ENCODE peak calls at places on chromosomes 3 and 15, in nine cellular contexts. T, D, X, K, P, B, M, O and J are unnamed samples.

GRCh38 chr3:46553154-46553553 is 12.9 kb downstream of the LRRC2 start:
- DNase-seq in T (no peak), D (no peak), X (no peak), K (no peak), P (no peak), B (peak), M (no peak), O (no peak), J (no peak)

GRCh38 chr15:93485922-93486327 is 396.9 kb upstream of the RGMA start:
- DNase-seq in T (no peak), D (no peak), X (peak), K (no peak), P (no peak), B (no peak), M (no peak), O (no peak), J (no peak)

GRCh38 chr15:47792231-47792630 is 74.9 kb downstream of the SEMA6D start:
- DNase-seq in T (no peak), D (no peak), X (no peak), K (no peak), P (no peak), B (no peak), M (no peak), O (no peak), J (no peak)

GRCh38 chr3:121488628-121489027 is 57.2 kb downstream of the POLQ start:
- DNase-seq in T (no peak), D (peak), X (no peak), K (no peak), P (no peak), B (no peak), M (no peak), O (peak), J (no peak)

GRCh38 chr3:62995142-62995541 is 119.9 kb upstream of the CADPS start:
- DNase-seq in T (no peak), D (no peak), X (no peak), K (no peak), P (no peak), B (no peak), M (no peak), O (no peak), J (no peak)

GRCh38 chr3:33115024-33115768 is 1.4 kb downstream of the CRTAP start:
- DNase-seq in T (no peak), D (peak), X (no peak), K (no peak), P (no peak), B (peak), M (no peak), O (peak), J (no peak)

GRCh38 chr3:186823391-186823790 is 17.1 kb upstream of the RFC4 start:
- DNase-seq in T (no peak), D (no peak), X (no peak), K (no peak), P (no peak), B (no peak), M (no peak), O (no peak), J (no peak)

GRCh38 chr3:103085465-103085864 is 650.6 kb downstream of the ZPLD1 start:
- DNase-seq in T (no peak), D (peak), X (no peak), K (no peak), P (no peak), B (no peak), M (no peak), O (peak), J (peak)

GRCh38 chr3:125433611-125434041 is 58.5 kb upstream of the ZNF148 start:
- DNase-seq in T (no peak), D (peak), X (no peak), K (no peak), P (no peak), B (no peak), M (no peak), O (no peak), J (no peak)

GRCh38 chr15:71334874-71335273 is 219.6 kb downstream of the THSD4 start:
- DNase-seq in T (no peak), D (no peak), X (no peak), K (no peak), P (no peak), B (no peak), M (no peak), O (no peak), J (no peak)

GRCh38 chr15:75347222-75348033 is 589 bp downstream of the NEIL1 start:
- DNase-seq in T (peak), D (peak), X (no peak), K (peak), P (peak), B (no peak), M (peak), O (peak), J (peak)

GRCh38 chr3:142275856-142276255 is 50.5 kb upstream of the GK5 start:
- DNase-seq in T (no peak), D (peak), X (no peak), K (no peak), P (no peak), B (peak), M (no peak), O (no peak), J (no peak)

GRCh38 chr3:105662326-105662725 is 206.5 kb downstream of the CBLB start:
- DNase-seq in T (no peak), D (no peak), X (no peak), K (no peak), P (no peak), B (no peak), M (no peak), O (no peak), J (no peak)

GRCh38 chr3:113223831-113224240 is 12.5 kb downstream of the BOC start:
- DNase-seq in T (peak), D (no peak), X (no peak), K (no peak), P (peak), B (no peak), M (no peak), O (no peak), J (no peak)

GRCh38 chr15:97984157-97984556 is 23.7 kb downstream of the ARRDC4 start:
- DNase-seq in T (no peak), D (no peak), X (no peak), K (no peak), P (no peak), B (peak), M (no peak), O (no peak), J (no peak)

GRCh38 chr3:87145553-87145952 is 81.6 kb upstream of the CHMP2B start:
- DNase-seq in T (peak), D (peak), X (no peak), K (no peak), P (peak), B (peak), M (no peak), O (no peak), J (no peak)

GRCh38 chr15:74037171-74038117 is 42.9 kb downstream of the PML start:
- DNase-seq in T (no peak), D (no peak), X (no peak), K (no peak), P (no peak), B (no peak), M (no peak), O (no peak), J (no peak)

GRCh38 chr3:170529912-170530311 is 56.0 kb downstream of the SLC7A14 start:
- DNase-seq in T (no peak), D (no peak), X (no peak), K (no peak), P (no peak), B (no peak), M (no peak), O (no peak), J (no peak)

GRCh38 chr3:43699864-43700263 is 9.1 kb downstream of the ABHD5 start:
- DNase-seq in T (peak), D (peak), X (no peak), K (no peak), P (peak), B (no peak), M (no peak), O (no peak), J (no peak)

GRCh38 chr3:46711305-46711704 is 6.4 kb downstream of the PRSS50 start:
- DNase-seq in T (no peak), D (no peak), X (no peak), K (no peak), P (no peak), B (no peak), M (no peak), O (peak), J (peak)